ENCODE peak calls at places on chromosomes 4 and X, in eight cellular contexts. O is SK-N-SH; W is AG20443; U is stimulated activated CD4-positive, alpha-beta T cell treated with anti-CD3 and anti-CD28 coated beads, Interleukin-12 subunit alpha, Interleukin-12 subunit beta, amount 100 ng/mL, for 4 hours; V is ACHN; G is DMS 273 treated with DMSO at 0.1 percent for 48 hours; D is KBM-7; Z is iris pigment epithelial cell. J is an unnamed sample.
A peak's percentile ranks its signal among the peaks of the same experiment; 100 is the strongest.

GRCh38 chr4:183422962-183423653 is 21.3 kb upstream of the CDKN2AIP start:
- DNase-seq in O (no peak), W (peak; percentile 45), U (no peak), V (peak; percentile 92), G (no peak), D (no peak), Z (peak; percentile 45), J (peak; percentile 13)

GRCh38 chr4:168803727-168804126 is 206.3 kb downstream of the CBR4 start:
- DNase-seq in O (no peak), W (peak; percentile 50), U (no peak), V (no peak), G (no peak), D (no peak), Z (peak; percentile 77), J (no peak)

GRCh38 chrX:22526339-22526738 is 253.6 kb downstream of the CBLL2 start:
- DNase-seq in O (no peak), W (peak; percentile 63), U (no peak), V (peak; percentile 21), G (no peak), D (peak; percentile 32), Z (peak; percentile 75), J (no peak)

GRCh38 chrX:136768469-136769084 is 12.2 kb downstream of the ARHGEF6 start:
- DNase-seq in O (peak; percentile 20), W (peak; percentile 79), U (peak; percentile 39), V (peak; percentile 55), G (peak; percentile 82), D (peak; percentile 84), Z (peak; percentile 80), J (peak; percentile 33)

GRCh38 chr4:26999689-27000088 is 139.0 kb downstream of the STIM2 start:
- DNase-seq in O (no peak), W (no peak), U (no peak), V (no peak), G (no peak), D (no peak), Z (no peak), J (no peak)

GRCh38 chr4:54800831-54801530 is 143.2 kb downstream of the KIT start:
- DNase-seq in O (no peak), W (no peak), U (no peak), V (no peak), G (no peak), D (peak; percentile 74), Z (no peak), J (no peak)

GRCh38 chr4:101621120-101621519 is 169.4 kb upstream of the BANK1 start:
- DNase-seq in O (no peak), W (peak; percentile 70), U (no peak), V (peak; percentile 59), G (no peak), D (no peak), Z (peak; percentile 76), J (no peak)

GRCh38 chr4:73718375-73719373 is 21.7 kb upstream of the CXCL8 start:
- DNase-seq in O (no peak), W (peak; percentile 23), U (no peak), V (no peak), G (no peak), D (peak; percentile 31), Z (peak; percentile 53), J (no peak)

GRCh38 chrX:118459494-118459893 is 36.1 kb upstream of the DOCK11 start:
- DNase-seq in O (peak; percentile 43), W (peak; percentile 38), U (no peak), V (peak; percentile 38), G (no peak), D (peak; percentile 68), Z (peak; percentile 38), J (peak; percentile 64)